ENCODE peak calls at places on chromosomes 16 and 17, in nine cellular contexts. One of them, this sample, is unnamed.

GRCh38 chr16:25264599-25264998 is 7.0 kb upstream of the ZKSCAN2 start:
- DNase-seq in fibroblast of lung: peak; percentile 35
- DNase-seq in left ventricle myocardium inferior: no peak
- DNase-seq in lung: no peak
- DNase-seq in lower lobe of right lung: no peak
- DNase-seq in body of pancreas: no peak
- DNase-seq in colonic mucosa: no peak
- DNase-seq in ascending aorta: no peak
- DNase-seq in cardiac muscle cell: peak; percentile 49
- DNase-seq in this sample: no peak

GRCh38 chr16:68190745-68191510 is 45.0 kb downstream of the ESRP2 start:
- DNase-seq in fibroblast of lung: no peak
- DNase-seq in left ventricle myocardium inferior: no peak
- DNase-seq in lung: no peak
- DNase-seq in lower lobe of right lung: no peak
- DNase-seq in body of pancreas: no peak
- DNase-seq in colonic mucosa: no peak
- DNase-seq in ascending aorta: no peak
- DNase-seq in cardiac muscle cell: no peak
- DNase-seq in this sample: no peak

GRCh38 chr17:74525781-74526288 is 5.4 kb downstream of the CD300LB start:
- DNase-seq in fibroblast of lung: no peak
- DNase-seq in left ventricle myocardium inferior: no peak
- DNase-seq in lung: no peak
- DNase-seq in lower lobe of right lung: no peak
- DNase-seq in body of pancreas: no peak
- DNase-seq in colonic mucosa: peak; percentile 6
- DNase-seq in ascending aorta: no peak
- DNase-seq in cardiac muscle cell: no peak
- DNase-seq in this sample: no peak

GRCh38 chr17:31394544-31394943 is 3.1 kb downstream of the RAB11FIP4 start:
- DNase-seq in fibroblast of lung: peak; percentile 79
- DNase-seq in left ventricle myocardium inferior: peak; percentile 58
- DNase-seq in lung: peak; percentile 46
- DNase-seq in lower lobe of right lung: no peak
- DNase-seq in body of pancreas: peak; percentile 50
- DNase-seq in colonic mucosa: peak; percentile 38
- DNase-seq in ascending aorta: no peak
- DNase-seq in cardiac muscle cell: peak; percentile 94
- DNase-seq in this sample: no peak

GRCh38 chr16:27823438-27823820 is 240.1 kb downstream of the GSG1L start:
- DNase-seq in fibroblast of lung: no peak
- DNase-seq in left ventricle myocardium inferior: no peak
- DNase-seq in lung: no peak
- DNase-seq in lower lobe of right lung: no peak
- DNase-seq in body of pancreas: no peak
- DNase-seq in colonic mucosa: no peak
- DNase-seq in ascending aorta: no peak
- DNase-seq in cardiac muscle cell: no peak
- DNase-seq in this sample: no peak

GRCh38 chr16:76946879-76947278 is 244.1 kb upstream of the MON1B start:
- DNase-seq in fibroblast of lung: peak; percentile 82
- DNase-seq in left ventricle myocardium inferior: no peak
- DNase-seq in lung: no peak
- DNase-seq in lower lobe of right lung: no peak
- DNase-seq in body of pancreas: peak; percentile 11
- DNase-seq in colonic mucosa: no peak
- DNase-seq in ascending aorta: no peak
- DNase-seq in cardiac muscle cell: peak; percentile 25
- DNase-seq in this sample: no peak

GRCh38 chr17:19508327-19508867 is 25.3 kb upstream of the SLC47A1 start:
- DNase-seq in fibroblast of lung: no peak
- DNase-seq in left ventricle myocardium inferior: peak; percentile 31
- DNase-seq in lung: peak; percentile 32
- DNase-seq in lower lobe of right lung: no peak
- DNase-seq in body of pancreas: peak; percentile 17
- DNase-seq in colonic mucosa: peak; percentile 42
- DNase-seq in ascending aorta: no peak
- DNase-seq in cardiac muscle cell: no peak
- DNase-seq in this sample: peak; percentile 59

GRCh38 chr17:40314557-40314953 is 5.6 kb downstream of the RARA start:
- DNase-seq in fibroblast of lung: peak; percentile 79
- DNase-seq in left ventricle myocardium inferior: peak; percentile 83
- DNase-seq in lung: peak; percentile 94
- DNase-seq in lower lobe of right lung: peak; percentile 97
- DNase-seq in body of pancreas: peak; percentile 95
- DNase-seq in colonic mucosa: peak; percentile 90
- DNase-seq in ascending aorta: peak; percentile 90
- DNase-seq in cardiac muscle cell: no peak
- DNase-seq in this sample: peak; percentile 53

GRCh38 chr16:4474192-4474961 is at the start of gene NMRAL1:
- DNase-seq in fibroblast of lung: peak; percentile 89
- DNase-seq in left ventricle myocardium inferior: peak; percentile 91
- DNase-seq in lung: peak; percentile 92
- DNase-seq in lower lobe of right lung: peak; percentile 93
- DNase-seq in body of pancreas: peak; percentile 92
- DNase-seq in colonic mucosa: peak; percentile 95
- DNase-seq in ascending aorta: peak; percentile 70
- DNase-seq in cardiac muscle cell: peak; percentile 90
- DNase-seq in this sample: peak; percentile 91

GRCh38 chr16:19715566-19715965 is 2.5 kb downstream of the KNOP1 start:
- DNase-seq in fibroblast of lung: no peak
- DNase-seq in left ventricle myocardium inferior: no peak
- DNase-seq in lung: no peak
- DNase-seq in lower lobe of right lung: no peak
- DNase-seq in body of pancreas: no peak
- DNase-seq in colonic mucosa: no peak
- DNase-seq in ascending aorta: no peak
- DNase-seq in cardiac muscle cell: no peak
- DNase-seq in this sample: no peak

GRCh38 chr17:50627782-50628601 is 6.7 kb upstream of the ABCC3 start:
- DNase-seq in fibroblast of lung: no peak
- DNase-seq in left ventricle myocardium inferior: no peak
- DNase-seq in lung: no peak
- DNase-seq in lower lobe of right lung: no peak
- DNase-seq in body of pancreas: peak; percentile 51
- DNase-seq in colonic mucosa: peak; percentile 82
- DNase-seq in ascending aorta: no peak
- DNase-seq in cardiac muscle cell: peak; percentile 44
- DNase-seq in this sample: no peak

GRCh38 chr16:81523387-81524115 is 78.9 kb downstream of the CMIP start:
- DNase-seq in fibroblast of lung: peak; percentile 74
- DNase-seq in left ventricle myocardium inferior: no peak
- DNase-seq in lung: no peak
- DNase-seq in lower lobe of right lung: peak; percentile 36
- DNase-seq in body of pancreas: no peak
- DNase-seq in colonic mucosa: no peak
- DNase-seq in ascending aorta: no peak
- DNase-seq in cardiac muscle cell: no peak
- DNase-seq in this sample: peak; percentile 31

GRCh38 chr16:24667244-24667764 is 62.1 kb upstream of the TNRC6A start:
- DNase-seq in fibroblast of lung: no peak
- DNase-seq in left ventricle myocardium inferior: no peak
- DNase-seq in lung: no peak
- DNase-seq in lower lobe of right lung: no peak
- DNase-seq in body of pancreas: no peak
- DNase-seq in colonic mucosa: no peak
- DNase-seq in ascending aorta: no peak
- DNase-seq in cardiac muscle cell: no peak
- DNase-seq in this sample: no peak

GRCh38 chr17:65020284-65020683 is 36.3 kb downstream of the GNA13 start:
- DNase-seq in fibroblast of lung: peak; percentile 91
- DNase-seq in left ventricle myocardium inferior: no peak
- DNase-seq in lung: no peak
- DNase-seq in lower lobe of right lung: no peak
- DNase-seq in body of pancreas: no peak
- DNase-seq in colonic mucosa: no peak
- DNase-seq in ascending aorta: no peak
- DNase-seq in cardiac muscle cell: no peak
- DNase-seq in this sample: no peak

GRCh38 chr17:72334205-72334604 is 213.4 kb downstream of the SOX9 start:
- DNase-seq in fibroblast of lung: peak; percentile 46
- DNase-seq in left ventricle myocardium inferior: no peak
- DNase-seq in lung: no peak
- DNase-seq in lower lobe of right lung: no peak
- DNase-seq in body of pancreas: no peak
- DNase-seq in colonic mucosa: no peak
- DNase-seq in ascending aorta: no peak
- DNase-seq in cardiac muscle cell: no peak
- DNase-seq in this sample: no peak

GRCh38 chr16:87956169-87956770 is 5.0 kb downstream of the BANP start:
- DNase-seq in fibroblast of lung: peak; percentile 77
- DNase-seq in left ventricle myocardium inferior: peak; percentile 50
- DNase-seq in lung: no peak
- DNase-seq in lower lobe of right lung: peak; percentile 62
- DNase-seq in body of pancreas: peak; percentile 62
- DNase-seq in colonic mucosa: peak; percentile 48
- DNase-seq in ascending aorta: no peak
- DNase-seq in cardiac muscle cell: peak; percentile 22
- DNase-seq in this sample: peak; percentile 61

GRCh38 chr17:28944862-28945741 is 6.2 kb downstream of the PHF12 start:
- DNase-seq in fibroblast of lung: no peak
- DNase-seq in left ventricle myocardium inferior: no peak
- DNase-seq in lung: no peak
- DNase-seq in lower lobe of right lung: no peak
- DNase-seq in body of pancreas: no peak
- DNase-seq in colonic mucosa: no peak
- DNase-seq in ascending aorta: no peak
- DNase-seq in cardiac muscle cell: no peak
- DNase-seq in this sample: no peak

GRCh38 chr17:28480278-28480677 is 6.8 kb downstream of the SLC13A2 start:
- DNase-seq in fibroblast of lung: no peak
- DNase-seq in left ventricle myocardium inferior: no peak
- DNase-seq in lung: no peak
- DNase-seq in lower lobe of right lung: no peak
- DNase-seq in body of pancreas: no peak
- DNase-seq in colonic mucosa: no peak
- DNase-seq in ascending aorta: no peak
- DNase-seq in cardiac muscle cell: no peak
- DNase-seq in this sample: no peak

GRCh38 chr16:69116911-69117310 is 11.5 kb downstream of the HAS3 start:
- DNase-seq in fibroblast of lung: no peak
- DNase-seq in left ventricle myocardium inferior: no peak
- DNase-seq in lung: no peak
- DNase-seq in lower lobe of right lung: no peak
- DNase-seq in body of pancreas: no peak
- DNase-seq in colonic mucosa: no peak
- DNase-seq in ascending aorta: no peak
- DNase-seq in cardiac muscle cell: no peak
- DNase-seq in this sample: no peak

GRCh38 chr17:6078370-6078950 is 8.3 kb downstream of the WSCD1 start:
- DNase-seq in fibroblast of lung: no peak
- DNase-seq in left ventricle myocardium inferior: no peak
- DNase-seq in lung: no peak
- DNase-seq in lower lobe of right lung: no peak
- DNase-seq in body of pancreas: no peak
- DNase-seq in colonic mucosa: no peak
- DNase-seq in ascending aorta: no peak
- DNase-seq in cardiac muscle cell: no peak
- DNase-seq in this sample: no peak

GRCh38 chr17:1802429-1802828 is 27.3 kb downstream of the SMYD4 start:
- DNase-seq in fibroblast of lung: no peak
- DNase-seq in left ventricle myocardium inferior: no peak
- DNase-seq in lung: no peak
- DNase-seq in lower lobe of right lung: no peak
- DNase-seq in body of pancreas: no peak
- DNase-seq in colonic mucosa: no peak
- DNase-seq in ascending aorta: no peak
- DNase-seq in cardiac muscle cell: no peak
- DNase-seq in this sample: no peak

GRCh38 chr17:47717845-47718621 is 15.0 kb upstream of the TBX21 start:
- DNase-seq in fibroblast of lung: no peak
- DNase-seq in left ventricle myocardium inferior: no peak
- DNase-seq in lung: no peak
- DNase-seq in lower lobe of right lung: no peak
- DNase-seq in body of pancreas: no peak
- DNase-seq in colonic mucosa: no peak
- DNase-seq in ascending aorta: no peak
- DNase-seq in cardiac muscle cell: no peak
- DNase-seq in this sample: no peak

GRCh38 chr16:31118223-31119155 is 1.0 kb downstream of the KAT8 start:
- DNase-seq in fibroblast of lung: peak; percentile 52
- DNase-seq in left ventricle myocardium inferior: no peak
- DNase-seq in lung: no peak
- DNase-seq in lower lobe of right lung: no peak
- DNase-seq in body of pancreas: peak; percentile 51
- DNase-seq in colonic mucosa: no peak
- DNase-seq in ascending aorta: no peak
- DNase-seq in cardiac muscle cell: no peak
- DNase-seq in this sample: no peak
- TF ChIP-seq CTCF in fibroblast of lung: no peak
- TF ChIP-seq CTCF in left ventricle myocardium inferior: no peak
- TF ChIP-seq CTCF in lung: no peak
- TF ChIP-seq CTCF in lower lobe of right lung: no peak
- TF ChIP-seq CTCF in body of pancreas: no peak
- TF ChIP-seq CTCF in colonic mucosa: no peak
- TF ChIP-seq CTCF in ascending aorta: no peak
- TF ChIP-seq CTCF in cardiac muscle cell: no peak
- TF ChIP-seq CTCF in this sample: no peak

GRCh38 chr17:17851603-17852002 is 14.8 kb upstream of the SREBF1 start:
- DNase-seq in fibroblast of lung: no peak
- DNase-seq in left ventricle myocardium inferior: no peak
- DNase-seq in lung: no peak
- DNase-seq in lower lobe of right lung: no peak
- DNase-seq in body of pancreas: no peak
- DNase-seq in colonic mucosa: no peak
- DNase-seq in ascending aorta: no peak
- DNase-seq in cardiac muscle cell: no peak
- DNase-seq in this sample: no peak
- H3K4me1 ChIP-seq in fibroblast of lung: peaks cover 23% of the 10 kb centered on the region
- H3K4me1 ChIP-seq in left ventricle myocardium inferior: peaks cover 74% of the 10 kb centered on the region
- H3K4me1 ChIP-seq in lung: peaks cover 31% of the 10 kb centered on the region
- H3K4me1 ChIP-seq in lower lobe of right lung: peaks cover 61% of the 10 kb centered on the region
- H3K4me1 ChIP-seq in body of pancreas: peaks cover 22% of the 10 kb centered on the region
- H3K4me1 ChIP-seq in colonic mucosa: peaks cover 7% of the 10 kb centered on the region
- H3K4me1 ChIP-seq in ascending aorta: peaks cover 41% of the 10 kb centered on the region
- H3K4me1 ChIP-seq in cardiac muscle cell: peaks cover 44% of the 10 kb centered on the region
- H3K4me1 ChIP-seq in this sample: peaks cover 83% of the 10 kb centered on the region

DNA sequence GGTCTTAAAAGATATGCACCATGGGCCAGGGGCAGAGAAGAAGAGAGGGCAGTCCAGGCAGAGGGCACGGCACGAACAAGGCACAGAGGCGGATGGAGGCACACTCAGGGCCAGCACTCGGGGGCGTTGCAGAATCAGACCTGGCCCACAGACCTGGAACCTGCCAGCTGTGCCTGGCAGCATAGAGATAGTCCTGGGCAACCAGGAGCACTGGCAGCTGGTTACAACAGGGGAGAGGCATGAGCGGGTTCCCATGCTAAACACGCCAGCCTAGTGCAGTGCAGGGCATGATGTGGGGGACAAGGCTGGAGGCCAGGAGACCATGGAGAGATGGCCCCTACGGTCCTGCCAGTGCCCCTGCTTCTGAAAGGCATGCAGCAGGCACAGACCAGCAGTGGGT is 56.9 kb upstream of the RBFOX3 start:
- DNase-seq in fibroblast of lung: no peak
- DNase-seq in left ventricle myocardium inferior: peak; percentile 3
- DNase-seq in lung: no peak
- DNase-seq in lower lobe of right lung: no peak
- DNase-seq in body of pancreas: no peak
- DNase-seq in colonic mucosa: no peak
- DNase-seq in ascending aorta: no peak
- DNase-seq in cardiac muscle cell: no peak
- DNase-seq in this sample: no peak
- H3K27me3 ChIP-seq in fibroblast of lung: no peaks in the 10 kb centered on the region
- H3K27me3 ChIP-seq in left ventricle myocardium inferior: peaks cover 66% of the 10 kb centered on the region
- H3K27me3 ChIP-seq in lung: peaks cover 4% of the 10 kb centered on the region
- H3K27me3 ChIP-seq in lower lobe of right lung: peaks cover 21% of the 10 kb centered on the region
- H3K27me3 ChIP-seq in body of pancreas: no peaks in the 10 kb centered on the region
- H3K27me3 ChIP-seq in colonic mucosa: no peaks in the 10 kb centered on the region
- H3K27me3 ChIP-seq in ascending aorta: no peaks in the 10 kb centered on the region
- H3K27me3 ChIP-seq in cardiac muscle cell: peaks cover 6% of the 10 kb centered on the region
- H3K27me3 ChIP-seq in this sample: no peaks in the 10 kb centered on the region

GRCh38 chr16:57318240-57318970 is 33.9 kb upstream of the PLLP start:
- DNase-seq in fibroblast of lung: no peak
- DNase-seq in left ventricle myocardium inferior: no peak
- DNase-seq in lung: no peak
- DNase-seq in lower lobe of right lung: no peak
- DNase-seq in body of pancreas: no peak
- DNase-seq in colonic mucosa: no peak
- DNase-seq in ascending aorta: no peak
- DNase-seq in cardiac muscle cell: peak; percentile 71
- DNase-seq in this sample: no peak
- TF ChIP-seq CTCF in fibroblast of lung: no peak
- TF ChIP-seq CTCF in left ventricle myocardium inferior: no peak
- TF ChIP-seq CTCF in lung: no peak
- TF ChIP-seq CTCF in lower lobe of right lung: no peak
- TF ChIP-seq CTCF in body of pancreas: no peak
- TF ChIP-seq CTCF in colonic mucosa: no peak
- TF ChIP-seq CTCF in ascending aorta: no peak
- TF ChIP-seq CTCF in cardiac muscle cell: no peak
- TF ChIP-seq CTCF in this sample: no peak

This sample was measured in CD8-positive, alpha-beta T cell.